ENCODE peak calls at places on chromosomes 2 and 18, in five cellular contexts. B is AG04450, U is PC-9, K is fibroblast of pulmonary artery, P is H9. X is an unnamed sample.

GRCh38 chr2:12321017-12321641 is 395.6 kb upstream of the TRIB2 start:
- DNase-seq in K (peak; percentile 98), P (no peak), U (no peak), B (peak; percentile 90), X (peak; percentile 70)

GRCh38 chr2:56580242-56580641 is 396.5 kb downstream of the CCDC85A start:
- DNase-seq in K (peak; percentile 61), U (no peak), P (no peak), B (no peak), X (no peak)

GRCh38 chr2:232632904-232633412 is 446 bp upstream of the EFHD1 start:
- DNase-seq in P (no peak), B (no peak), U (no peak), K (peak; percentile 8), X (no peak)

GRCh38 chr2:84526562-84526961 is 10.3 kb downstream of the DNAH6 start:
- DNase-seq in K (no peak), U (no peak), P (no peak), B (no peak), X (no peak)

GRCh38 chr2:178413472-178414265 is 37.3 kb downstream of the PRKRA start:
- DNase-seq in U (peak; percentile 78), P (peak; percentile 85), B (peak; percentile 20), K (peak; percentile 78), X (no peak)

GRCh38 chr2:151051584-151052220 is 210.0 kb downstream of the RBM43 start:
- DNase-seq in P (no peak), B (no peak), U (peak; percentile 12), K (peak; percentile 74), X (peak; percentile 22)

GRCh38 chr2:69734040-69734611 is 7.8 kb upstream of the ANXA4 start:
- DNase-seq in B (no peak), P (no peak), K (peak; percentile 81), U (no peak), X (peak; percentile 46)

GRCh38 chr2:151973901-151974199 is 125.0 kb downstream of the CACNB4 start:
- DNase-seq in B (no peak), P (peak; percentile 62), U (no peak), K (peak; percentile 8), X (no peak)

GRCh38 chr2:211205841-211206240 is 649.4 kb downstream of the CPS1 start:
- DNase-seq in U (no peak), P (no peak), B (no peak), K (no peak), X (no peak)

GRCh38 chr18:45413180-45413836 is 202.0 kb upstream of the SLC14A2 start:
- DNase-seq in B (no peak), P (no peak), K (no peak), U (no peak), X (peak; percentile 16)

GRCh38 chr2:110864721-110865120 is 132.3 kb downstream of the ACOXL start:
- DNase-seq in U (no peak), K (no peak), P (no peak), B (no peak), X (no peak)

DNA sequence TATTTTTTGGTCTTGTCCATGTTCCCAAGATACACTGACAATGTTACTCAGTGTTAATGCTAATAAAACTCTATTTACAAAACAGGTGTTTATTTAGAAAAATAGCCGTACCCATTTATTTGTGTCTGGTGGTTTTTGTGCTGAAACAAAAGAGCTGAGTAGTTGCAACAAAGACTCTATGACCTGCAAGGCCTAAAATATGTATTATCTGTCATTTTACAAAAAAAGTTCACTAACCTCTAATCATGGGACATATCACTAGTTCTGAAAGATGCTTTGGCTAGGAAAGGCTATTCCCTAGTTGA is 59.2 kb upstream of the SLC25A52 start:
- DNase-seq in B (no peak), U (no peak), K (no peak), P (no peak), X (no peak)
- TF ChIP-seq CTCF in B (no peak), U (peak; percentile 31), K (no peak), P (peak; percentile 9), X (no peak)

DNA sequence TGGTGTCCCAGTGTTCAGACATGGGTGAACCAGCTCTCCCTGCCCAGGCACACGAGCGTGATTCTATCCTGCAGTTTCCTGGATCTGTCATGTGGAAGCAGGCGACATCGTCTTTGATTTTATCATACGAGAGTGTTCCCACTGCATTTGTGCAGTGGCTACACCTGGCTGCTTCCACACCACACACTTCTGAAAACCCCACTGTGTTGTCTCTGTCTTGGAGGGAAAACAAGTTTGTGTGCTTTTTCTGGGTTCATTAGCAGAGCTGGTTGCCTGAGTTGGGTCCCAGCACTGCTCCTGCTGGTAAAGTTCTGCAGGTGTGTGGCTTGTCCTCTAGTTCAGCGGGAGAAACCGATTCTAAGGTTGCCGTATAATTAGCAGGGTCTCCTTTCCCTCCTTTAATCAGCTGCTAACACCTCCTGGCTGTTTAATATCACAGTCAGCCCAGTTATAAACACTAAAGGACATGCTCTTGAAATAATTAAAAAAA is 58.5 kb upstream of the TWIST2 start:
- DNase-seq in B (no peak), K (no peak), U (no peak), P (no peak), X (no peak)
- TF ChIP-seq CTCF in B (no peak), K (no peak), U (no peak), P (no peak), X (peak; percentile 16)

GRCh38 chr2:181891966-181892794 is 650 bp downstream of the ITPRID2 start:
- DNase-seq in K (peak; percentile 68), U (peak; percentile 88), B (no peak), P (peak; percentile 74), X (no peak)
- TF ChIP-seq CTCF in K (no peak), U (peak; percentile 41), B (peak; percentile 7), P (peak; percentile 25), X (no peak)

GRCh38 chr2:142983174-142983573 is 105.7 kb downstream of the KYNU start:
- DNase-seq in B (no peak), P (no peak), U (no peak), K (no peak), X (no peak)

GRCh38 chr2:142984657-142985056 is 107.2 kb downstream of the KYNU start:
- DNase-seq in K (no peak), U (no peak), B (no peak), P (no peak), X (no peak)

GRCh38 chr2:142975239-142975638 is 97.8 kb downstream of the KYNU start:
- DNase-seq in P (no peak), B (no peak), K (no peak), U (no peak), X (no peak)

GRCh38 chr2:142980246-142981068 is 103.0 kb downstream of the KYNU start:
- DNase-seq in B (no peak), K (peak; percentile 70), P (no peak), U (peak; percentile 37), X (peak; percentile 32)

DNA sequence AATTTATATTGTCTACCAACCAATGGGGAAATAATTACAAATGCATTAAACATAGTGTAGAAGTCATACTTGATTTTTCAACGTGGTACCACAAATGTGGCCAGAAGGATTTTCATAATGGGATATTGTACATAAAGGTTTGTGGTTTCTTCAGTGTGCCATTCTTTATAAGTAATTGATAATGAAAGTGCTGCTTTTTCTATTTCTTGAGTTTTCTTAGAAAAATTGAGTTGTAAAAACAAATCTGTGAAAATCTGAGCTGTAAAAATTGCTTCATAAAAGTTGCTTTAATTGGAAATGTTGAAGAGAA is 103.6 kb downstream of the KYNU start:
- DNase-seq in K (no peak), P (no peak), B (no peak), U (no peak), X (no peak)
- TF ChIP-seq CTCF in K (no peak), P (no peak), B (no peak), U (peak; percentile 39), X (no peak)

DNA sequence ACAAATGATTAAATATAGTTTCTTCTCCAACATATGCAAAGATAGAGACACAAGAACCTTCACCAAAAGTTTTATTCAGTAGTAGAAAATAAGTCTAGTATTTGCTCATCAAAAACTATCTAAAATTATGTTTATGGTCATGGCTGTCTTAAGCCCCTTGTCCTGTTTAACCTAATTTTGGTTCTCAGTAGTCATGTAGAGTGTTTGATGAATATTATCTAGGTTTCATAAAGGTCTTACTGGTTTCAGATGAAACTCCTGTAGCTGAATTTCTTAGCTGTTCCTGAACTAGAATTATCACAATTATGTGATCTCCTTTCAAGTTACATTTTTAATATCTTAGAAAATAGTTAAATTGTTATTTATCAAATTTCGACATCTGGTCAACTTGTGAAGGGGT is 228.0 kb upstream of the SPHKAP start:
- DNase-seq in U (no peak), K (no peak), B (no peak), P (no peak), X (no peak)
- TF ChIP-seq CTCF in U (no peak), K (no peak), B (no peak), P (no peak), X (no peak)

DNA sequence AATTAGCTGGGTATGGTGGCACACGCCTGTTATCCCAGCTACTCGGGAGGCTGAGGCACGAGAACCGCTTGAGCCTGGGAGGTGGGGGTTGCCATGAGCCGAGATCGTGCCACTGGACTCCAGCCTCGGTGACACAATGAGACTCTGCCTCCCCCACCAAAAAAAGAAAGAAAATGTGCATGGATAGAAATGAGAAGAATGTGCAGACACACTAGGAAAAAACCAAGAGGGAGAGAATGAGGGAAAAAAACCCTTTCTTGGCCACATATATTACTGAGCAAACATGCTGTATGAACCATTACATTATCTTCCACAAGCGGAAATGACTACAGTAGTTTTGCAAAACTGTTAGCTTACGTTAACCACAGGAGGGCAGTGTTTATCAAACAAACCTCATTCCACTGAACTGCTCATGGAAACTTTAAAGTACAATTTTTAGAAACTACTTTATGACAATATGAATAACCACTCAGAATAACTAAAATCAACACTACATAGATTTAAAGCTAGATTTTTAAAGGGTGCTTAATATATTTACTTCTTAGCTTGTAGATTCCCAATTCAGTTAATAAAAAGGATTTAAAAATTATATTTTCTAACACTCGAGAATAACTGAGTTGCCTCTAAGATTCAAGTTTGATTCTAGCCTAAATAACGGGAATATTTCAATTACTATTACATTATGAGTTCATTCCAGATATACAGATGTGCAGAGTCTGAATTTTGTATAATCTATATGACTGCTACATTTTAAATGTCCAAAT is 26.4 kb downstream of the ASXL2 start:
- DNase-seq in P (no peak), U (peak; percentile 22), K (peak; percentile 93), B (peak; percentile 65), X (peak; percentile 56)
- TF ChIP-seq CTCF in P (peak; percentile 73), U (peak; percentile 85), K (peak; percentile 60), B (peak; percentile 62), X (peak; percentile 60)

GRCh38 chr2:5798083-5798482 is 105.9 kb downstream of the SOX11 start:
- DNase-seq in P (no peak), U (no peak), B (peak; percentile 63), K (no peak), X (no peak)
- TF ChIP-seq CTCF in P (no peak), U (no peak), B (no peak), K (no peak), X (no peak)

GRCh38 chr18:48023334-48024008 is 93.0 kb upstream of the SMAD2 start:
- DNase-seq in U (peak; percentile 68), B (no peak), K (peak; percentile 80), P (peak; percentile 70), X (no peak)
- TF ChIP-seq CTCF in U (peak; percentile 77), B (peak; percentile 20), K (peak; percentile 54), P (peak; percentile 71), X (peak; percentile 55)

X was measured in AG09319.